ENCODE peak calls at places on chromosomes 11 and 22, in six cellular contexts. F is activated CD8-positive, alpha-beta memory T cell treated with anti-CD3 and anti-CD28 coated beads for 1 hour; J is CD14-positive monocyte; M is cardiac muscle cell; K is astrocyte of the spinal cord; D is GM19239. A is an unnamed sample.

GRCh38 chr11:126547161-126547560 is 191.7 kb downstream of the ST3GAL4 start:
- DNase-seq in K (peak), J (no peak), F (no peak), M (no peak), D (no peak), A (no peak)

GRCh38 chr11:120399312-120399711 is 63.1 kb downstream of the ARHGEF12 start:
- DNase-seq in M (no peak), D (no peak), K (no peak), F (no peak), J (no peak), A (no peak)

GRCh38 chr11:71914127-71914526 is 14.3 kb downstream of the XNDC1N start:
- DNase-seq in D (no peak), J (no peak), F (no peak), M (no peak), K (no peak), A (no peak)

GRCh38 chr11:84671325-84672019 is 955.7 kb downstream of the DLG2 start:
- DNase-seq in J (no peak), K (no peak), M (no peak), D (no peak), F (no peak), A (no peak)

GRCh38 chr22:39994566-39995345 is at the start of gene FAM83F:
- DNase-seq in K (no peak), F (no peak), M (no peak), D (no peak), J (no peak), A (no peak)

GRCh38 chr11:3228445-3228829 is 3.8 kb downstream of the MRGPRE start:
- DNase-seq in J (no peak), M (no peak), D (no peak), K (no peak), F (no peak), A (no peak)

GRCh38 chr11:7696424-7696823 is 9.9 kb downstream of the OVCH2 start:
- DNase-seq in J (no peak), M (no peak), D (no peak), F (no peak), K (no peak), A (no peak)

GRCh38 chr11:122091850-122092249 is 24.2 kb downstream of the BLID start:
- DNase-seq in J (no peak), K (no peak), D (no peak), F (no peak), M (no peak), A (no peak)

GRCh38 chr11:68965901-68966868 is 14.6 kb downstream of the MRGPRD start:
- DNase-seq in F (no peak), J (no peak), M (no peak), D (no peak), K (no peak), A (no peak)

GRCh38 chr22:44603774-44604173 is 98.2 kb upstream of the PRR5 start:
- DNase-seq in K (no peak), M (no peak), J (peak), D (no peak), F (no peak), A (no peak)

GRCh38 chr11:114563077-114563476 is 3.4 kb upstream of the NXPE1 start:
- DNase-seq in J (no peak), D (no peak), F (no peak), K (no peak), M (no peak), A (no peak)

GRCh38 chr11:69643646-69644045 is 2.7 kb downstream of the CCND1 start:
- DNase-seq in D (no peak), M (no peak), J (no peak), F (no peak), K (no peak), A (no peak)

GRCh38 chr11:10743354-10744035 is 7.6 kb upstream of the CTR9 start:
- DNase-seq in F (no peak), D (no peak), M (no peak), J (no peak), K (no peak), A (peak)

GRCh38 chr11:95698939-95699562 is 90.5 kb downstream of the FAM76B start:
- DNase-seq in M (no peak), F (no peak), K (no peak), D (no peak), J (no peak), A (no peak)

GRCh38 chr22:20438066-20438677 is 547 bp upstream of the SCARF2 start:
- DNase-seq in K (peak), D (no peak), J (no peak), M (peak), F (no peak), A (no peak)

GRCh38 chr11:27420217-27420616 is 52.4 kb downstream of the LGR4 start:
- DNase-seq in K (no peak), M (no peak), D (no peak), J (no peak), F (no peak), A (no peak)

GRCh38 chr11:44774131-44774530 is 47.4 kb downstream of the TSPAN18 start:
- DNase-seq in K (no peak), D (no peak), M (peak), J (no peak), F (no peak), A (no peak)

GRCh38 chr22:41561335-41561734 is 525 bp downstream of the CSDC2 start:
- DNase-seq in K (peak), M (no peak), F (no peak), D (no peak), J (no peak), A (no peak)

GRCh38 chr11:114025329-114025907 is 34.1 kb upstream of the ZBTB16 start:
- DNase-seq in D (no peak), J (no peak), M (no peak), K (no peak), F (no peak), A (no peak)

GRCh38 chr11:131985769-131986393 is 615.5 kb downstream of the NTM start:
- DNase-seq in M (no peak), D (no peak), J (no peak), F (no peak), K (no peak), A (no peak)

GRCh38 chr11:10413268-10413667 is 41.8 kb upstream of the AMPD3 start:
- DNase-seq in F (no peak), K (no peak), J (no peak), M (peak), D (no peak), A (peak)